ENCODE peak calls at places on chromosomes 4 and X, in six cellular contexts. P, J, H, Z, E and Y are unnamed samples.

GRCh38 chrX:150478496-150479492 is 89.6 kb upstream of the MTM1 start:
- DNase-seq in P (no peak), J (no peak), H (no peak), Z (no peak), E (no peak), Y (no peak)

GRCh38 chr4:157076578-157076947 is 613 bp downstream of the GLRB start:
- DNase-seq in P (no peak), J (no peak), H (no peak), Z (no peak), E (no peak), Y (no peak)

GRCh38 chr4:153290134-153290533 is 54.4 kb upstream of the MND1 start:
- DNase-seq in P (no peak), J (no peak), H (no peak), Z (no peak), E (no peak), Y (no peak)

GRCh38 chrX:114583646-114584433 is at the start of gene HTR2C:
- DNase-seq in P (no peak), J (no peak), H (no peak), Z (no peak), E (no peak), Y (no peak)

GRCh38 chrX:107135076-107135964 is 16.7 kb upstream of the RBM41 start:
- DNase-seq in P (no peak), J (no peak), H (no peak), Z (no peak), E (peak; percentile 78), Y (no peak)

GRCh38 chr4:41525129-41525528 is 12.8 kb upstream of the LIMCH1 start:
- DNase-seq in P (no peak), J (peak; percentile 55), H (no peak), Z (no peak), E (no peak), Y (no peak)

GRCh38 chr4:111283066-111283677 is 660.3 kb upstream of the PITX2 start:
- DNase-seq in P (peak; percentile 29), J (peak; percentile 41), H (peak; percentile 55), Z (no peak), E (peak; percentile 71), Y (peak; percentile 1)

GRCh38 chr4:188297873-188298272 is 158.6 kb downstream of the TRIML1 start:
- DNase-seq in P (no peak), J (no peak), H (no peak), Z (no peak), E (peak; percentile 4), Y (no peak)

GRCh38 chr4:126306152-126306869 is 991.6 kb downstream of the FAT4 start:
- DNase-seq in P (peak; percentile 77), J (no peak), H (no peak), Z (no peak), E (no peak), Y (no peak)

GRCh38 chrX:110795645-110796510 is at the start of gene CHRDL1:
- DNase-seq in P (peak; percentile 49), J (no peak), H (peak; percentile 46), Z (no peak), E (peak; percentile 41), Y (no peak)
- H3K4me3 ChIP-seq in P (peak within 1 kb of the TSS; percentile 17), J (peak within 1 kb of the TSS; percentile 61), H (peak within 1 kb of the TSS; percentile 42), Z (peak within 1 kb of the TSS; percentile 26), E (peak within 1 kb of the TSS; percentile 54), Y (no peak within 1 kb of the TSS)

DNA sequence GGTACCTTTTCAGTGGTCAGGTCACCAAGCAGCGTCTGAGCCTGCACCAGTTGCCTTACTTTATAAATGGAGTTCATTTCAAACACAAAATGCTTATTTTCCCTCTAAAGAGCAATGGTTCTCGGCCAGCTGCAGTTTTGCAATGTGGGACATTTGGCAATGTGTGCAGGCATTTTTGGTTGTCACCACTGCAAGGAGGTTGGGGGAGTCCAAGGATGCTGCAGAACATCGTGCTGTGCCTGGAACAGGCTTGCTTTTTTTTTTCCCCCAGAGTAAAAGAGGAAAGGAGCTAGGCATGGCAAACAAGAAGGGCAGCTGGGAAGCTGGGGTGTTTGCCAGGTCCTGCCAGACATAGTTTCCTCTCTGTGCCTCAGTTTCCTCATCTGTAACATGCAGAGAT is 115.6 kb downstream of the GPR143 start:
- DNase-seq in P (no peak), J (no peak), H (no peak), Z (no peak), E (no peak), Y (no peak)
- H3K4me3 ChIP-seq in P (no peak overlapping the region), J (no peak overlapping the region), H (no peak overlapping the region), Z (no peak overlapping the region), E (no peak overlapping the region), Y (no peak overlapping the region)

GRCh38 chr4:88779431-88779830 is 81.8 kb upstream of the NAP1L5 start:
- DNase-seq in P (no peak), J (no peak), H (no peak), Z (no peak), E (no peak), Y (no peak)
- H3K4me3 ChIP-seq in P (no peak overlapping the region), J (no peak overlapping the region), H (no peak overlapping the region), Z (no peak overlapping the region), E (no peak overlapping the region), Y (no peak overlapping the region)

DNA sequence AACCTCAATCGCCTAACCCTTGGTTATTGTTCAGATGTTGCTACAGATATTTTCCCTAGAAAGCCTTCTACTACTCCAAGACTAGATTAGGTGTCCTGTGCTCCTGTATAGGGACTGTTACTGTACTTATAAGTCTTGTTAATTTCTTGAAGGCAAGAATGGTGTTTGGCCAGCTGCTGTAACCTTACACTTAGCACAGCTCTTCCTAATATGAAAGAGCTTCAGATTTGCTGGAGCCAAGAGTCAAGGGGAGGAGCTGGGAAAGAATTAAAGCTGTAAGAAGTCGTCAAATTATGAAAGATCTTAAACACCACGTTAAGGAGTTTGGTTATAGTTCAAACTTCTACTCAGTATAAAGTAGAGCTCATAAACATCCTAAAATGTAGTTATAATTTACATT is 245.9 kb upstream of the TLL1 start:
- DNase-seq in P (no peak), J (no peak), H (no peak), Z (no peak), E (no peak), Y (no peak)
- H3K4me3 ChIP-seq in P (no peak overlapping the region), J (no peak overlapping the region), H (no peak overlapping the region), Z (no peak overlapping the region), E (no peak overlapping the region), Y (no peak overlapping the region)

DNA sequence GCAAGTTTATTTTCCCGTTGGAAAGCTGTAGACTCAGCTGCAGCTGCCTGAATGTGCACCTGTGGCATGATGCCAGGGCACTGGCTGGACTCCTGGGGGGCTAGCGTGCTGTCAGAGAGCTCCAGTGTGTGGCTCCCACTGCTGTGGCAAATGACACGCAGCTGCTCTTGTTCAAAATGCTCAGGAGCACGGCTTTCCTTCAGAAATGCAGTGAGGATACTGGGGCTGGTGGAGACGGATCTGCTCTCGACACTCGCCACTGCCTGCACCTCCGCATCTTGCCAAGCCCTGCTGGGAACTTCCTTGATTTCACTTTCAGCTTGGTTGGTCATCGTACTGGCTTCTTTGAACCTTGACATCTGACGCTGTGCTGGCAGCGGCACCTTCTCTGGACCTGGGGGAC is 58.7 kb downstream of the GPRIN3 start:
- DNase-seq in P (no peak), J (no peak), H (no peak), Z (no peak), E (no peak), Y (no peak)
- H3K4me3 ChIP-seq in P (no peak overlapping the region), J (no peak overlapping the region), H (no peak overlapping the region), Z (no peak overlapping the region), E (no peak overlapping the region), Y (no peak overlapping the region)